ENCODE peak calls at places on chromosome 19, in seven cellular contexts. Z, A, E, C, V, F and T are unnamed samples.

GRCh38 chr19:40165362-40165937 is 25.8 kb upstream of the MAP3K10 start:
- DNase-seq in Z (peak), A (peak), E (no peak), C (peak), V (peak), F (peak), T (no peak)

GRCh38 chr19:7680606-7681335 is at the start of gene TRAPPC5:
- DNase-seq in Z (peak), A (peak), E (no peak), C (peak), V (peak), F (peak), T (peak)

GRCh38 chr19:13978306-13978705 is 26.0 kb downstream of the DCAF15 start:
- DNase-seq in Z (peak), A (no peak), E (no peak), C (no peak), V (no peak), F (peak), T (peak)

GRCh38 chr19:35623327-35624010 is 5.4 kb upstream of the RBM42 start:
- DNase-seq in Z (no peak), A (no peak), E (no peak), C (no peak), V (no peak), F (no peak), T (no peak)

GRCh38 chr19:33430674-33431277 is 57.3 kb downstream of the CEBPG start:
- DNase-seq in Z (peak), A (peak), E (peak), C (peak), V (peak), F (peak), T (peak)

GRCh38 chr19:15623711-15624318 is 8.8 kb downstream of the CYP4F8 start:
- DNase-seq in Z (no peak), A (peak), E (no peak), C (no peak), V (no peak), F (no peak), T (no peak)

GRCh38 chr19:49528211-49528771 is 488 bp downstream of the RCN3 start:
- DNase-seq in Z (no peak), A (no peak), E (no peak), C (no peak), V (no peak), F (peak), T (no peak)

GRCh38 chr19:44003461-44004134 is 841 bp downstream of the ZNF230 start:
- DNase-seq in Z (no peak), A (peak), E (no peak), C (peak), V (peak), F (peak), T (no peak)

GRCh38 chr19:46848389-46848788 is 2.3 kb downstream of the AP2S1 start:
- DNase-seq in Z (no peak), A (no peak), E (no peak), C (no peak), V (no peak), F (no peak), T (no peak)

GRCh38 chr19:29771708-29772415 is 39.9 kb upstream of the CCNE1 start:
- DNase-seq in Z (no peak), A (peak), E (peak), C (peak), V (no peak), F (peak), T (no peak)

GRCh38 chr19:16285769-16286564 is 38.7 kb upstream of the KLF2 start:
- DNase-seq in Z (no peak), A (no peak), E (no peak), C (no peak), V (no peak), F (no peak), T (no peak)

GRCh38 chr19:57280913-57281425 is 684 bp downstream of the ZNF460 start:
- DNase-seq in Z (peak), A (no peak), E (no peak), C (peak), V (no peak), F (peak), T (peak)

GRCh38 chr19:15893498-15893897 is 4.4 kb downstream of the CYP4F2 start:
- DNase-seq in Z (no peak), A (no peak), E (no peak), C (no peak), V (no peak), F (no peak), T (no peak)

GRCh38 chr19:40241809-40242384 is 15.4 kb upstream of the CCNP start:
- DNase-seq in Z (no peak), A (no peak), E (no peak), C (no peak), V (no peak), F (no peak), T (peak)

GRCh38 chr19:34588249-34588648 is 88.7 kb downstream of the SCGB2B2 start:
- DNase-seq in Z (no peak), A (no peak), E (no peak), C (no peak), V (no peak), F (no peak), T (peak)

GRCh38 chr19:5051619-5052018 is 82.7 kb downstream of the KDM4B start:
- DNase-seq in Z (no peak), A (no peak), E (no peak), C (no peak), V (no peak), F (no peak), T (no peak)